ENCODE peak calls at places on chromosomes 6 and 20, in eight cellular contexts. Y, Z, K, U, A, I, V and E are unnamed samples.

GRCh38 chr6:21559238-21559637 is 34.3 kb upstream of the SOX4 start:
- DNase-seq in Y (no peak), Z (no peak), K (no peak), U (peak; percentile 68), A (no peak), I (no peak), V (no peak), E (no peak)

GRCh38 chr20:56899495-56899894 is 270.4 kb downstream of the TFAP2C start:
- DNase-seq in Y (no peak), Z (no peak), K (no peak), U (no peak), A (no peak), I (no peak), V (no peak), E (no peak)

GRCh38 chr6:47343631-47344421 is 34.1 kb upstream of the TNFRSF21 start:
- DNase-seq in Y (peak; percentile 63), Z (no peak), K (no peak), U (no peak), A (no peak), I (peak; percentile 36), V (no peak), E (no peak)

GRCh38 chr6:119764927-119765681 is 415.5 kb upstream of the MAN1A1 start:
- DNase-seq in Y (no peak), Z (no peak), K (no peak), U (no peak), A (no peak), I (no peak), V (no peak), E (no peak)

GRCh38 chr6:11535801-11536230 is 1.7 kb upstream of the TMEM170B start:
- DNase-seq in Y (peak; percentile 29), Z (no peak), K (peak; percentile 49), U (no peak), A (no peak), I (no peak), V (peak; percentile 68), E (no peak)

GRCh38 chr20:3696200-3696599 is 14.4 kb upstream of the ADAM33 start:
- DNase-seq in Y (peak; percentile 13), Z (no peak), K (peak; percentile 16), U (no peak), A (no peak), I (no peak), V (no peak), E (no peak)

GRCh38 chr6:149319413-149319812 is 1.9 kb downstream of the TAB2 start:
- DNase-seq in Y (no peak), Z (no peak), K (no peak), U (no peak), A (no peak), I (no peak), V (no peak), E (no peak)

GRCh38 chr20:17766226-17766625 is 66.5 kb downstream of the BANF2 start:
- DNase-seq in Y (no peak), Z (no peak), K (no peak), U (no peak), A (no peak), I (no peak), V (no peak), E (no peak)

GRCh38 chr20:57411406-57412283 is 20.4 kb downstream of the RBM38 start:
- DNase-seq in Y (no peak), Z (no peak), K (no peak), U (no peak), A (no peak), I (no peak), V (no peak), E (no peak)

GRCh38 chr6:81696505-81696904 is 56.0 kb downstream of the TENT5A start:
- DNase-seq in Y (peak; percentile 21), Z (no peak), K (no peak), U (no peak), A (no peak), I (peak; percentile 95), V (peak; percentile 16), E (no peak)